ENCODE peak calls at places on chromosome 13, in six cellular contexts. One of them, this sample, is unnamed.

GRCh38 chr13:113857531-113858195 is 6.2 kb downstream of the GAS6 start:
- DNase-seq in AG08396: no peak
- DNase-seq in GM23338: no peak
- DNase-seq in PC-9: no peak
- DNase-seq in upper lobe of right lung: no peak
- DNase-seq in ACHN: no peak
- DNase-seq in this sample: peak

GRCh38 chr13:99948907-99949656 is 22.5 kb downstream of the ZIC5 start:
- DNase-seq in AG08396: no peak
- DNase-seq in GM23338: no peak
- DNase-seq in PC-9: no peak
- DNase-seq in upper lobe of right lung: no peak
- DNase-seq in ACHN: no peak
- DNase-seq in this sample: no peak

GRCh38 chr13:61253105-61253877 is 162.4 kb downstream of the PCDH20 start:
- DNase-seq in AG08396: no peak
- DNase-seq in GM23338: no peak
- DNase-seq in PC-9: no peak
- DNase-seq in upper lobe of right lung: no peak
- DNase-seq in ACHN: no peak
- DNase-seq in this sample: no peak

GRCh38 chr13:78147905-78148304 is 229.3 kb upstream of the EDNRB start:
- DNase-seq in AG08396: peak
- DNase-seq in GM23338: no peak
- DNase-seq in PC-9: peak
- DNase-seq in upper lobe of right lung: no peak
- DNase-seq in ACHN: peak
- DNase-seq in this sample: no peak

GRCh38 chr13:57123660-57124059 is 17.1 kb upstream of the PRR20A start:
- DNase-seq in AG08396: no peak
- DNase-seq in GM23338: no peak
- DNase-seq in PC-9: no peak
- DNase-seq in upper lobe of right lung: no peak
- DNase-seq in ACHN: no peak
- DNase-seq in this sample: no peak

GRCh38 chr13:85528578-85529215 is 270.5 kb downstream of the SLITRK6 start:
- DNase-seq in AG08396: peak
- DNase-seq in GM23338: no peak
- DNase-seq in PC-9: peak
- DNase-seq in upper lobe of right lung: no peak
- DNase-seq in ACHN: no peak
- DNase-seq in this sample: no peak

GRCh38 chr13:64234255-64234654 is 2818.6 kb upstream of the PCDH20 start:
- DNase-seq in AG08396: no peak
- DNase-seq in GM23338: no peak
- DNase-seq in PC-9: no peak
- DNase-seq in upper lobe of right lung: no peak
- DNase-seq in ACHN: no peak
- DNase-seq in this sample: no peak

GRCh38 chr13:42660367-42660965 is 86.5 kb downstream of the TNFSF11 start:
- DNase-seq in AG08396: no peak
- DNase-seq in GM23338: no peak
- DNase-seq in PC-9: no peak
- DNase-seq in upper lobe of right lung: no peak
- DNase-seq in ACHN: no peak
- DNase-seq in this sample: no peak

GRCh38 chr13:90008707-90009149 is 1338.8 kb upstream of the MIR17HG start:
- DNase-seq in AG08396: no peak
- DNase-seq in GM23338: peak
- DNase-seq in PC-9: no peak
- DNase-seq in upper lobe of right lung: no peak
- DNase-seq in ACHN: no peak
- DNase-seq in this sample: no peak

GRCh38 chr13:97912139-97912535 is 41.3 kb upstream of the IPO5 start:
- DNase-seq in AG08396: no peak
- DNase-seq in GM23338: no peak
- DNase-seq in PC-9: no peak
- DNase-seq in upper lobe of right lung: no peak
- DNase-seq in ACHN: no peak
- DNase-seq in this sample: no peak

GRCh38 chr13:101949681-101950080 is 452.2 kb downstream of the FGF14 start:
- DNase-seq in AG08396: no peak
- DNase-seq in GM23338: no peak
- DNase-seq in PC-9: peak
- DNase-seq in upper lobe of right lung: no peak
- DNase-seq in ACHN: no peak
- DNase-seq in this sample: no peak

GRCh38 chr13:67138937-67139336 is 91.2 kb downstream of the PCDH9 start:
- DNase-seq in AG08396: no peak
- DNase-seq in GM23338: no peak
- DNase-seq in PC-9: no peak
- DNase-seq in upper lobe of right lung: no peak
- DNase-seq in ACHN: no peak
- DNase-seq in this sample: no peak

GRCh38 chr13:45055902-45056648 is 64.2 kb upstream of the GTF2F2 start:
- DNase-seq in AG08396: peak
- DNase-seq in GM23338: no peak
- DNase-seq in PC-9: no peak
- DNase-seq in upper lobe of right lung: no peak
- DNase-seq in ACHN: peak
- DNase-seq in this sample: no peak

GRCh38 chr13:22498006-22498405 is 682.8 kb upstream of the SGCG start:
- DNase-seq in AG08396: no peak
- DNase-seq in GM23338: no peak
- DNase-seq in PC-9: no peak
- DNase-seq in upper lobe of right lung: no peak
- DNase-seq in ACHN: no peak
- DNase-seq in this sample: no peak

This sample was measured in H7.